ENCODE peak calls at places on chromosomes 5 and 9, in five cellular contexts. I is PC-9, R is HepG2, Q is GM23248, X is PC-3. F is an unnamed sample.

GRCh38 chr5:84376346-84376745 is 8.3 kb downstream of the EDIL3 start:
- DNase-seq in X (no peak), I (no peak), Q (no peak), R (no peak), F (no peak)

GRCh38 chr5:169778622-169779596 is 141.8 kb downstream of the DOCK2 start:
- DNase-seq in R (no peak), Q (no peak), I (no peak), X (no peak), F (no peak)

GRCh38 chr5:159511570-159511969 is 181.3 kb upstream of the IL12B start:
- DNase-seq in R (peak; percentile 3), I (peak; percentile 74), Q (peak; percentile 61), X (peak; percentile 89), F (no peak)

GRCh38 chr5:90518666-90519065 is 10.7 kb downstream of the LYSMD3 start:
- DNase-seq in I (no peak), R (no peak), X (peak; percentile 80), Q (peak; percentile 28), F (peak; percentile 71)

GRCh38 chr5:39015743-39016586 is 58.2 kb downstream of the RICTOR start:
- DNase-seq in X (peak; percentile 85), Q (peak; percentile 86), R (peak; percentile 14), I (no peak), F (peak; percentile 86)

GRCh38 chr9:81861644-81862043 is 66.6 kb upstream of the SPATA31D4 start:
- DNase-seq in X (peak; percentile 81), I (peak; percentile 77), Q (peak; percentile 89), R (no peak), F (peak; percentile 90)

GRCh38 chr5:4212071-4212739 is 616.6 kb downstream of the IRX1 start:
- DNase-seq in Q (no peak), X (no peak), R (no peak), I (no peak), F (no peak)

GRCh38 chr5:40381676-40382363 is 297.9 kb upstream of the PTGER4 start:
- DNase-seq in R (no peak), I (peak; percentile 100), X (peak; percentile 96), Q (peak; percentile 23), F (peak; percentile 27)

GRCh38 chr5:64789457-64789856 is 20.7 kb downstream of the CWC27 start:
- DNase-seq in Q (peak; percentile 43), R (no peak), X (no peak), I (no peak), F (peak; percentile 73)

GRCh38 chr9:97723819-97724218 is 26.7 kb upstream of the XPA start:
- DNase-seq in R (no peak), I (peak; percentile 58), Q (no peak), X (peak; percentile 18), F (no peak)

GRCh38 chr9:120532891-120533290 is 47.1 kb downstream of the CDK5RAP2 start:
- DNase-seq in Q (no peak), X (no peak), I (no peak), R (no peak), F (no peak)

GRCh38 chr5:116361171-116361967 is 213.3 kb downstream of the SEMA6A start:
- DNase-seq in X (no peak), R (no peak), Q (peak; percentile 40), I (no peak), F (peak; percentile 31)
- TF ChIP-seq EZH2 in X (no peak), R (no peak), Q (no peak), I (no peak), F (no peak)

GRCh38 chr9:78777747-78778146 is 480.8 kb downstream of the PSAT1 start:
- DNase-seq in R (no peak), I (no peak), Q (no peak), X (no peak), F (no peak)

GRCh38 chr9:78778843-78779486 is 482.0 kb downstream of the PSAT1 start:
- DNase-seq in R (no peak), X (no peak), Q (no peak), I (no peak), F (peak; percentile 78)

GRCh38 chr9:78778314-78778713 is 481.4 kb downstream of the PSAT1 start:
- DNase-seq in I (no peak), Q (no peak), R (no peak), X (no peak), F (no peak)

GRCh38 chr9:78775889-78776288 is 479.0 kb downstream of the PSAT1 start:
- DNase-seq in X (no peak), Q (peak; percentile 14), R (no peak), I (no peak), F (no peak)

DNA sequence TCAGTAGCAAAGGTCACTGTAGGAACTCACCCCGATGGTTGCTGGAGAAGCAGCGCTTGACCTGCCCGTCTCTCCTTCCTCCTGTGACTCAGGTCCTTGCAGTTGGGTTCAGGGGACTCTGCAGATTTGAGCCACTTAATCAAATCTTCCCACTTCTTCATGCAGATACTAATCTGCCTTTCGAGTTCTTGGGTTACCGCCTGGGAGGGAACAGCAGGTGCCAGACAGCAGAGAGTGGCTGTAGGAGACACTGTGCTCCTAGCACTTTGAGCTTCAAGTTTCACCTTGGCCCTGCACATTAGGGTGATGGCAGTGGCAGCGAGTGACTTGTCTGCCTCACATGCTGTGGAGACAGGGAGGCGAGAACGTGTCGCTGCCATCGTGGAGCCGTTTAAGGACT is 478.3 kb downstream of the PSAT1 start:
- DNase-seq in I (no peak), R (no peak), X (no peak), Q (no peak), F (no peak)
- TF ChIP-seq EZH2 in I (no peak), R (no peak), X (no peak), Q (no peak), F (no peak)

GRCh38 chr9:109966643-109967368 is 186.8 kb downstream of the PALM2AKAP2 start:
- DNase-seq in I (no peak), Q (no peak), R (no peak), X (no peak), F (no peak)

GRCh38 chr9:109968702-109969450 is 188.9 kb downstream of the PALM2AKAP2 start:
- DNase-seq in R (peak; percentile 6), I (no peak), X (peak; percentile 26), Q (peak; percentile 17), F (no peak)

GRCh38 chr9:109969559-109970237 is 189.7 kb downstream of the PALM2AKAP2 start:
- DNase-seq in I (no peak), Q (no peak), R (no peak), X (no peak), F (no peak)

GRCh38 chr9:109968332-109968657 is 188.3 kb downstream of the PALM2AKAP2 start:
- DNase-seq in I (no peak), R (no peak), X (no peak), Q (no peak), F (no peak)

GRCh38 chr9:109967651-109968331 is 187.8 kb downstream of the PALM2AKAP2 start:
- DNase-seq in R (no peak), X (no peak), I (no peak), Q (no peak), F (no peak)
- TF ChIP-seq EZH2 in R (no peak), X (no peak), I (no peak), Q (no peak), F (no peak)

GRCh38 chr5:93578179-93578812 is 2.7 kb downstream of the NR2F1-AS1 start:
- DNase-seq in I (no peak), X (no peak), Q (no peak), R (no peak), F (peak; percentile 77)
- TF ChIP-seq EZH2 in I (no peak), X (no peak), Q (no peak), R (no peak), F (no peak)

GRCh38 chr5:77629553-77630245 is 8.8 kb downstream of the OTP start:
- DNase-seq in X (no peak), Q (peak; percentile 22), I (no peak), R (no peak), F (no peak)
- TF ChIP-seq EZH2 in X (no peak), Q (no peak), I (no peak), R (no peak), F (peak; percentile 83)

DNA sequence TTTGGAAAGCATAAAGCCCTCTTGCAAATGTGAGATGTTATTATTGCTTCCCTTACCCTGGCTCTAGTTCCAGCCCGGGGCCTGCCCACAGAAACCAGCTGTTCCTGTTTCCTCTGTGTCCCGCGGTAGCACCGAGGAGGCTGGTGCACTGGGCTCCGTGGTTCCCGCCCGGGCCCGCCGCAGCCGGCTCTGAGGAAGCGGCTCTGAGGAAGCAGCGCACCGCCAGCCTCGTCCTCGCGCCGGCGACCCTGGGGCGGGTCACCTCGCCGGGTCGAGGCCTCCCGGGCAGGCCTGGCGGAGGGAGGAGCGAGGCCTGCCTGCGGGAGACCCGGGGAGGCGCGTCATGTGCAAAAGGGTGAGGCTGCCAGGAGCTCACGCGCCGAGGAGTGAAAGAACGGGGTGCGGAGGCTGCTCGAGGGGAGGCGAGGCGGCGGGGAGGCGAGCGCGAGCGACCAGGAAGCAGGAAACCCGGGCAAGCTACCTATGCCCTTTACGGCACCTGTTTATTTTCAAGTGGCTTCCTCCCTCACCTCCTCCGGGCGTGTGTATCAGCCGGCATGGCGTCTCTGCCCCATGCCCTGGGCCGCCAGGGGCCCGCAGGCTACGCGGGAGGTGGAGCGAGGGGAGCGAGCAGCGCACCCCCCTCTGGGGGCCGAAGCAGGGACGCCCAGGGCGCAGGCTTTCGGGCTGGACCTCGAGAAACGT is 61.3 kb upstream of the MEGF10 start:
- DNase-seq in I (peak; percentile 47), X (peak; percentile 51), R (no peak), Q (peak; percentile 43), F (peak; percentile 31)
- TF ChIP-seq EZH2 in I (no peak), X (no peak), R (no peak), Q (no peak), F (no peak)

DNA sequence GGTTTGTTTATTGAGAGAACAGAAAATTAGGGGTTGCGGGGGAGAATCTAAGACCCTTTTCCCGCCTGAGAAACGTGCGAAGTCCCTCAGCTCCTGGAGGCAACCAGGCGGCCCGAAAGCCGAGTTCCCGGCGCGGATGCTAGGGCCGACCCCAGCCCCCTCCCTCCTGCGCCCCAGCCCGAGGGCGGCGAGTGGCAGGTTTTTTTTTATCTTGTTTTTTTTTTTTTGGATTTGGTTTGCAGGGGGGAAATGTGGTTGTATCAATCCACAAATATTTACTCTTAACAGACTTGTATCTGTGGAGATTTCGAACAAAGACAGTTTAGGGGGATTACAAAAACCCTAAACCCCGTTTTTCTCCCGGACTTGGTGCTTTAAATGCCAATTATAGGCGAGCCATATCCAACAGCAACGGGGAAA is 10.7 kb downstream of the LMX1B start:
- DNase-seq in Q (no peak), X (no peak), R (no peak), I (no peak), F (no peak)
- TF ChIP-seq EZH2 in Q (no peak), X (no peak), R (no peak), I (no peak), F (no peak)

F was measured in fibroblast of lung.